ENCODE peak calls at places on chromosomes 16 and 17, in seven cellular contexts. One of them, this sample, is unnamed.

GRCh38 chr17:55889271-55889670 is 138.4 kb downstream of the PCTP start:
- DNase-seq in RPMI8226: no peak
- DNase-seq in mesothelial cell of epicardium: no peak
- DNase-seq in activated B cell treated with CpG ODN at 0.5 μM for 24 hours: no peak
- DNase-seq in ELF-1: no peak
- DNase-seq in activated CD4-positive, alpha-beta T cell treated with anti-CD3 and anti-CD28 coated beads, Interleukin-2, amount 10 ng/mL, durations not matched to agents 7 days and 5 days: no peak
- DNase-seq in kidney glomerular epithelial cell: no peak
- DNase-seq in this sample: no peak

GRCh38 chr17:33049781-33050414 is 58.3 kb downstream of the SPACA3 start:
- DNase-seq in RPMI8226: peak; percentile 50
- DNase-seq in mesothelial cell of epicardium: no peak
- DNase-seq in activated B cell treated with CpG ODN at 0.5 μM for 24 hours: no peak
- DNase-seq in ELF-1: peak; percentile 50
- DNase-seq in activated CD4-positive, alpha-beta T cell treated with anti-CD3 and anti-CD28 coated beads, Interleukin-2, amount 10 ng/mL, durations not matched to agents 7 days and 5 days: peak; percentile 18
- DNase-seq in kidney glomerular epithelial cell: peak; percentile 36
- DNase-seq in this sample: no peak

GRCh38 chr16:84881702-84882521 is 62.1 kb downstream of the CRISPLD2 start:
- DNase-seq in RPMI8226: no peak
- DNase-seq in mesothelial cell of epicardium: no peak
- DNase-seq in activated B cell treated with CpG ODN at 0.5 μM for 24 hours: no peak
- DNase-seq in ELF-1: no peak
- DNase-seq in activated CD4-positive, alpha-beta T cell treated with anti-CD3 and anti-CD28 coated beads, Interleukin-2, amount 10 ng/mL, durations not matched to agents 7 days and 5 days: no peak
- DNase-seq in kidney glomerular epithelial cell: peak; percentile 13
- DNase-seq in this sample: no peak

GRCh38 chr16:17589898-17590297 is 119.1 kb upstream of the XYLT1 start:
- DNase-seq in RPMI8226: no peak
- DNase-seq in mesothelial cell of epicardium: no peak
- DNase-seq in activated B cell treated with CpG ODN at 0.5 μM for 24 hours: no peak
- DNase-seq in ELF-1: no peak
- DNase-seq in activated CD4-positive, alpha-beta T cell treated with anti-CD3 and anti-CD28 coated beads, Interleukin-2, amount 10 ng/mL, durations not matched to agents 7 days and 5 days: no peak
- DNase-seq in kidney glomerular epithelial cell: no peak
- DNase-seq in this sample: no peak

GRCh38 chr17:2647961-2648360 is 54.5 kb downstream of the PAFAH1B1 start:
- DNase-seq in RPMI8226: no peak
- DNase-seq in mesothelial cell of epicardium: no peak
- DNase-seq in activated B cell treated with CpG ODN at 0.5 μM for 24 hours: no peak
- DNase-seq in ELF-1: no peak
- DNase-seq in activated CD4-positive, alpha-beta T cell treated with anti-CD3 and anti-CD28 coated beads, Interleukin-2, amount 10 ng/mL, durations not matched to agents 7 days and 5 days: no peak
- DNase-seq in kidney glomerular epithelial cell: no peak
- DNase-seq in this sample: no peak

GRCh38 chr16:78684040-78684611 is 584.7 kb downstream of the WWOX start:
- DNase-seq in RPMI8226: no peak
- DNase-seq in mesothelial cell of epicardium: no peak
- DNase-seq in activated B cell treated with CpG ODN at 0.5 μM for 24 hours: no peak
- DNase-seq in ELF-1: peak; percentile 37
- DNase-seq in activated CD4-positive, alpha-beta T cell treated with anti-CD3 and anti-CD28 coated beads, Interleukin-2, amount 10 ng/mL, durations not matched to agents 7 days and 5 days: no peak
- DNase-seq in kidney glomerular epithelial cell: no peak
- DNase-seq in this sample: no peak

GRCh38 chr16:84730406-84731106 is 30.8 kb downstream of the USP10 start:
- DNase-seq in RPMI8226: peak; percentile 60
- DNase-seq in mesothelial cell of epicardium: no peak
- DNase-seq in activated B cell treated with CpG ODN at 0.5 μM for 24 hours: no peak
- DNase-seq in ELF-1: peak; percentile 54
- DNase-seq in activated CD4-positive, alpha-beta T cell treated with anti-CD3 and anti-CD28 coated beads, Interleukin-2, amount 10 ng/mL, durations not matched to agents 7 days and 5 days: peak; percentile 47
- DNase-seq in kidney glomerular epithelial cell: peak; percentile 84
- DNase-seq in this sample: no peak

GRCh38 chr17:22692066-22692800 is 999.9 kb downstream of the KCNJ18 start:
- DNase-seq in RPMI8226: no peak
- DNase-seq in mesothelial cell of epicardium: no peak
- DNase-seq in activated B cell treated with CpG ODN at 0.5 μM for 24 hours: no peak
- DNase-seq in ELF-1: no peak
- DNase-seq in activated CD4-positive, alpha-beta T cell treated with anti-CD3 and anti-CD28 coated beads, Interleukin-2, amount 10 ng/mL, durations not matched to agents 7 days and 5 days: no peak
- DNase-seq in kidney glomerular epithelial cell: no peak
- DNase-seq in this sample: no peak

GRCh38 chr17:65231662-65232335 is 94.6 kb downstream of the RGS9 start:
- DNase-seq in RPMI8226: peak; percentile 64
- DNase-seq in mesothelial cell of epicardium: peak; percentile 33
- DNase-seq in activated B cell treated with CpG ODN at 0.5 μM for 24 hours: no peak
- DNase-seq in ELF-1: peak; percentile 84
- DNase-seq in activated CD4-positive, alpha-beta T cell treated with anti-CD3 and anti-CD28 coated beads, Interleukin-2, amount 10 ng/mL, durations not matched to agents 7 days and 5 days: peak; percentile 66
- DNase-seq in kidney glomerular epithelial cell: peak; percentile 88
- DNase-seq in this sample: no peak

GRCh38 chr17:77842906-77843249 is 115.6 kb upstream of the TNRC6C start:
- DNase-seq in RPMI8226: no peak
- DNase-seq in mesothelial cell of epicardium: no peak
- DNase-seq in activated B cell treated with CpG ODN at 0.5 μM for 24 hours: no peak
- DNase-seq in ELF-1: no peak
- DNase-seq in activated CD4-positive, alpha-beta T cell treated with anti-CD3 and anti-CD28 coated beads, Interleukin-2, amount 10 ng/mL, durations not matched to agents 7 days and 5 days: no peak
- DNase-seq in kidney glomerular epithelial cell: no peak
- DNase-seq in this sample: no peak

GRCh38 chr17:2083613-2084128 is 28.8 kb downstream of the HIC1 start:
- DNase-seq in RPMI8226: peak; percentile 19
- DNase-seq in mesothelial cell of epicardium: no peak
- DNase-seq in activated B cell treated with CpG ODN at 0.5 μM for 24 hours: no peak
- DNase-seq in ELF-1: no peak
- DNase-seq in activated CD4-positive, alpha-beta T cell treated with anti-CD3 and anti-CD28 coated beads, Interleukin-2, amount 10 ng/mL, durations not matched to agents 7 days and 5 days: no peak
- DNase-seq in kidney glomerular epithelial cell: no peak
- DNase-seq in this sample: no peak

GRCh38 chr17:13038931-13039665 is 21.3 kb upstream of the ELAC2 start:
- DNase-seq in RPMI8226: no peak
- DNase-seq in mesothelial cell of epicardium: no peak
- DNase-seq in activated B cell treated with CpG ODN at 0.5 μM for 24 hours: no peak
- DNase-seq in ELF-1: no peak
- DNase-seq in activated CD4-positive, alpha-beta T cell treated with anti-CD3 and anti-CD28 coated beads, Interleukin-2, amount 10 ng/mL, durations not matched to agents 7 days and 5 days: no peak
- DNase-seq in kidney glomerular epithelial cell: no peak
- DNase-seq in this sample: no peak

GRCh38 chr17:59899099-59899498 is 6.2 kb downstream of the RPS6KB1 start:
- DNase-seq in RPMI8226: peak; percentile 41
- DNase-seq in mesothelial cell of epicardium: no peak
- DNase-seq in activated B cell treated with CpG ODN at 0.5 μM for 24 hours: no peak
- DNase-seq in ELF-1: no peak
- DNase-seq in activated CD4-positive, alpha-beta T cell treated with anti-CD3 and anti-CD28 coated beads, Interleukin-2, amount 10 ng/mL, durations not matched to agents 7 days and 5 days: peak; percentile 20
- DNase-seq in kidney glomerular epithelial cell: no peak
- DNase-seq in this sample: no peak

GRCh38 chr17:72077326-72077960 is 43.4 kb upstream of the SOX9 start:
- DNase-seq in RPMI8226: no peak
- DNase-seq in mesothelial cell of epicardium: no peak
- DNase-seq in activated B cell treated with CpG ODN at 0.5 μM for 24 hours: no peak
- DNase-seq in ELF-1: no peak
- DNase-seq in activated CD4-positive, alpha-beta T cell treated with anti-CD3 and anti-CD28 coated beads, Interleukin-2, amount 10 ng/mL, durations not matched to agents 7 days and 5 days: no peak
- DNase-seq in kidney glomerular epithelial cell: no peak
- DNase-seq in this sample: no peak

GRCh38 chr16:65070831-65071230 is 51.0 kb downstream of the CDH11 start:
- DNase-seq in RPMI8226: peak; percentile 40
- DNase-seq in mesothelial cell of epicardium: no peak
- DNase-seq in activated B cell treated with CpG ODN at 0.5 μM for 24 hours: no peak
- DNase-seq in ELF-1: peak; percentile 71
- DNase-seq in activated CD4-positive, alpha-beta T cell treated with anti-CD3 and anti-CD28 coated beads, Interleukin-2, amount 10 ng/mL, durations not matched to agents 7 days and 5 days: no peak
- DNase-seq in kidney glomerular epithelial cell: peak; percentile 89
- DNase-seq in this sample: no peak

GRCh38 chr17:49522329-49522890 is 27.3 kb downstream of the NGFR start:
- DNase-seq in RPMI8226: no peak
- DNase-seq in mesothelial cell of epicardium: no peak
- DNase-seq in activated B cell treated with CpG ODN at 0.5 μM for 24 hours: no peak
- DNase-seq in ELF-1: no peak
- DNase-seq in activated CD4-positive, alpha-beta T cell treated with anti-CD3 and anti-CD28 coated beads, Interleukin-2, amount 10 ng/mL, durations not matched to agents 7 days and 5 days: no peak
- DNase-seq in kidney glomerular epithelial cell: no peak
- DNase-seq in this sample: no peak

GRCh38 chr16:66885491-66885890 is 5.2 kb downstream of the PDP2 start:
- DNase-seq in RPMI8226: no peak
- DNase-seq in mesothelial cell of epicardium: no peak
- DNase-seq in activated B cell treated with CpG ODN at 0.5 μM for 24 hours: no peak
- DNase-seq in ELF-1: no peak
- DNase-seq in activated CD4-positive, alpha-beta T cell treated with anti-CD3 and anti-CD28 coated beads, Interleukin-2, amount 10 ng/mL, durations not matched to agents 7 days and 5 days: no peak
- DNase-seq in kidney glomerular epithelial cell: no peak
- DNase-seq in this sample: no peak

GRCh38 chr17:17783121-17783824 is 53.5 kb downstream of the SREBF1 start:
- DNase-seq in RPMI8226: peak; percentile 92
- DNase-seq in mesothelial cell of epicardium: no peak
- DNase-seq in activated B cell treated with CpG ODN at 0.5 μM for 24 hours: peak; percentile 32
- DNase-seq in ELF-1: peak; percentile 82
- DNase-seq in activated CD4-positive, alpha-beta T cell treated with anti-CD3 and anti-CD28 coated beads, Interleukin-2, amount 10 ng/mL, durations not matched to agents 7 days and 5 days: peak; percentile 66
- DNase-seq in kidney glomerular epithelial cell: no peak
- DNase-seq in this sample: peak; percentile 37